ENCODE peak calls at places on chromosome 18, in eight cellular contexts. O is WERI-Rb-1, A is H1, Y is cardiac fibroblast, R is fibroblast of pulmonary artery, E is chondrocyte, K is kidney, D is tibial nerve. Z is an unnamed sample.

GRCh38 chr18:22465859-22466602 is 48.3 kb upstream of the CTAGE1 start:
- DNase-seq in D (peak), Y (peak), A (no peak), K (no peak), E (no peak), R (peak), O (no peak), Z (no peak)

GRCh38 chr18:35050004-35050623 is 8.9 kb downstream of the MAPRE2 start:
- DNase-seq in D (no peak), R (no peak), K (no peak), A (no peak), O (no peak), E (no peak), Y (peak), Z (no peak)

GRCh38 chr18:36295880-36296301 is 1.6 kb upstream of the FHOD3 start:
- DNase-seq in D (no peak), O (peak), E (no peak), Y (no peak), A (no peak), K (no peak), R (no peak), Z (no peak)

GRCh38 chr18:79507076-79507545 is 111.4 kb downstream of the NFATC1 start:
- DNase-seq in Y (peak), O (no peak), E (peak), A (no peak), R (peak), D (peak), K (peak), Z (peak)

GRCh38 chr18:14949800-14950415 is 201.9 kb downstream of the ANKRD30B start:
- DNase-seq in R (no peak), E (no peak), K (no peak), D (no peak), Y (no peak), A (no peak), O (no peak), Z (no peak)

GRCh38 chr18:12422936-12423335 is 15.2 kb downstream of the PRELID3A start:
- DNase-seq in Y (no peak), A (no peak), D (no peak), K (no peak), R (no peak), E (peak), O (peak), Z (no peak)

GRCh38 chr18:24915547-24915946 is 436.4 kb downstream of the ZNF521 start:
- DNase-seq in O (no peak), E (no peak), Y (no peak), K (no peak), A (no peak), R (peak), D (no peak), Z (no peak)

GRCh38 chr18:69447886-69448285 is 47.2 kb downstream of the DOK6 start:
- DNase-seq in R (no peak), O (no peak), A (no peak), Y (no peak), E (no peak), D (no peak), K (no peak), Z (no peak)

GRCh38 chr18:41818381-41819355 is 136.4 kb upstream of the PIK3C3 start:
- DNase-seq in K (no peak), R (no peak), O (no peak), D (no peak), A (no peak), E (no peak), Y (no peak), Z (no peak)

GRCh38 chr18:12369211-12369610 is 7.8 kb downstream of the AFG3L2 start:
- DNase-seq in R (no peak), A (no peak), E (no peak), K (no peak), D (no peak), Y (no peak), O (no peak), Z (no peak)

GRCh38 chr18:76145968-76146367 is 349.1 kb downstream of the ZNF516 start:
- DNase-seq in R (no peak), Y (no peak), A (no peak), E (no peak), O (no peak), D (no peak), K (no peak), Z (no peak)

GRCh38 chr18:31716362-31716761 is 32.0 kb upstream of the B4GALT6 start:
- DNase-seq in R (no peak), E (no peak), A (no peak), D (no peak), Y (no peak), O (no peak), K (no peak), Z (no peak)
- TF ChIP-seq CTCF in R (no peak), E (no peak), A (no peak), D (no peak), Y (no peak), O (no peak), K (no peak), Z (no peak)

DNA sequence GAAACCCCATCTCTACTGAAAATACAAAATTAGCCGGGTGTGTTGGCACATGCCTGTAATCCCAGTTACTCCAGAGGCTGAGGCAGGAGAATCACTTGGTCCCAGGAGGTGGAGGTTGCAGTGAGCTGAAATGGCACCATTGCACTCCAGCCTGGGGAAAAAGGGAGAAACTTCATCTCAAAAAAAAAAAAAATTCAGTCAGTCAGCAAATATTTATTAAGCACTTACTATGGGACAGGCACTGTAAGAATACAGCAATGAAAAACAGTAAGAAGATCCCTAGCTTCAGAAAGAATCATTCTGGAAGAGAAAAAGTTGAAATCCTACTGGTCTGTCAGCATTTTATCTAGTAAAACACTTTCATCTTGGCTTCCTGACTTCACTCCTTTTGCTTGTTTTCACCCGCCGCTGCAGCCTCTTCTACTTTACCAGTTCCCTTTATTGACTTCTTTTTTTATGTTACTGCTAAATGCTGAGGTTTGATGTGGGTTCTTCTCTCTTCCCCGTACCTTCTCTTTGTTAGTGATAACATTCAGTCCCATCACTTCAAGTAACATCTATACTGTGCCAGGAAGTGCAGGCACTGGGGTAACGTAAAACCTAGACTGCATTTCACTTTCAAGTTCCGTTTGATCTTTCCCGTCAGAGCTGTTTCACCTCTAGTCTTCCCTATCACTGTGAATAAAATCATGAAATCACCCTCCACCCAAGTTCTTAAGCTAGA is 10.8 kb upstream of the TAF4B start:
- DNase-seq in K (no peak), O (no peak), E (no peak), D (no peak), Y (no peak), A (no peak), R (no peak), Z (no peak)
- TF ChIP-seq CTCF in K (no peak), O (no peak), E (no peak), D (no peak), Y (no peak), A (no peak), R (no peak), Z (no peak)

DNA sequence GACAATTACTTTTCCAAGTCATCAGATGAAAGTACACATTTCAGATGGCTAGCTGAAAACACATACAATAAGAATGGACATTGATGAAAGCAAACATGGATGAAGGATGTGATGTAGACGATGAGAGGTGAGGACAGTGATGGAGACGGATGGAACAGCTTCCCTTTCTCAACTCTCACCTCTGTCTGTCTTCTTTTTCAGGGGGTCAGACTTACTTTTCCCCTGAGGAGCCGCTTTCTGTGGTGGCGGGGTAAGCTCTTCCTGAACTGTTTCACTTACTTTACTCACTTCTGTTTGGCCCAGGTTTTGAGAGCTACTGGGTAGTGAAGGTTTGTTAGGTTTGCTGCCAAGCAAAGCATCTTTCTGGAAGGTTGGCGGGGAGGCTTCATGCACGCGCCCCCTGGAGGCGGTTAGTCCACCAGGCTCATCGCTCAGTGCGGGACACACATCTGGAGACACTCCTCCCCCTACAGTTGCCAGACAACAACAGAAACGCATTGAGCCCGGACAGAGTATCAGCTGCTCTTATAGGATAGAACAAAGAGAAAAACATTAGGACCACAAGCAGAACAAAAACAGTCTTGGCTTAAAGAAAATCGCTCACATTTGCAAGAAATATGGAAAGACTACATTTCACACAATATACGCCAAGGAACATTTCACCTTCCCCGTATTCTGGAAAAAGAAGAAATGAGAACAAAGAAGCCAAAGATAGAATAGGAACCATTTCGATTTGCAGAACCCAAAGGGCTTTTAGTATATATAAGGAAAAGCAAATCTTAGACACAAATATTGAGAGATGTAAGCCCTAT is 90.5 kb downstream of the MYOM1 start:
- DNase-seq in A (peak), K (peak), E (no peak), D (peak), R (peak), Y (peak), O (peak), Z (peak)
- TF ChIP-seq CTCF in A (peak), K (peak), E (peak), D (peak), R (peak), Y (peak), O (peak), Z (peak)

DNA sequence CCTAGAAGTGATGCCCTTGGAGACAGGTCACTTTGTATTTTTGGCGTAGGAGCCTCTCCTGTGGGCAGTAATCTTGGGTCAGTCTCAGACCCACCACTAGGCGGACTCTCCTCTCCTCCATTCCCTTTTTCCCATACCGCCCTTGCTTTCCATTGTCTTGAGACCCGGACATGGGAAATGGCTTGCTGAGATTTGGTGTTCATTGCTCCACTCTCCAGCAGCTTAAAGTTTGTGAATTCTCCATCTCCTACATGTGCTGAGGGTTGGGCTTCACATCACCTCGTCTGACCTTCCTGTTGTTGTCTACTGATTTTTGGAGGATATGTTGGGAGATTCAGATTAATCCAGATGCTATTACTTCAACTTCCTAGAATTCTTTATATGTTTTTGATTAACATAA is 159.2 kb upstream of the RAB12 start:
- DNase-seq in E (no peak), R (peak), A (peak), Y (peak), O (peak), K (no peak), D (no peak), Z (no peak)
- TF ChIP-seq CTCF in E (peak), R (peak), A (peak), Y (peak), O (peak), K (no peak), D (no peak), Z (peak)

GRCh38 chr18:10304853-10305252 is 149.6 kb upstream of the APCDD1 start:
- DNase-seq in O (no peak), D (peak), E (no peak), K (no peak), A (no peak), Y (peak), R (peak), Z (no peak)
- TF ChIP-seq CTCF in O (no peak), D (no peak), E (no peak), K (no peak), A (no peak), Y (no peak), R (no peak), Z (no peak)

GRCh38 chr18:66874375-66874774 is 270.5 kb upstream of the CDH19 start:
- DNase-seq in A (no peak), E (no peak), Y (no peak), O (no peak), D (no peak), R (no peak), K (no peak), Z (no peak)

GRCh38 chr18:66873899-66874298 is 270.0 kb upstream of the CDH19 start:
- DNase-seq in Y (no peak), E (no peak), K (no peak), O (no peak), R (no peak), A (no peak), D (no peak), Z (no peak)

GRCh38 chr18:66874812-66875474 is 271.1 kb upstream of the CDH19 start:
- DNase-seq in E (no peak), A (no peak), K (no peak), Y (no peak), D (no peak), R (no peak), O (no peak), Z (no peak)

GRCh38 chr18:66867653-66868052 is 263.8 kb upstream of the CDH19 start:
- DNase-seq in Y (peak), D (no peak), O (no peak), K (no peak), R (no peak), E (no peak), A (no peak), Z (no peak)

GRCh38 chr18:66872277-66872676 is 268.4 kb upstream of the CDH19 start:
- DNase-seq in D (no peak), A (no peak), Y (peak), O (no peak), K (no peak), R (peak), E (no peak), Z (no peak)
- TF ChIP-seq CTCF in D (peak), A (peak), Y (no peak), O (no peak), K (no peak), R (peak), E (peak), Z (peak)

GRCh38 chr18:58558514-58558913 is 70.4 kb downstream of the ALPK2 start:
- DNase-seq in O (no peak), A (no peak), K (no peak), R (no peak), E (no peak), Y (no peak), D (no peak), Z (no peak)
- TF ChIP-seq CTCF in O (no peak), A (no peak), K (no peak), R (no peak), E (no peak), Y (no peak), D (no peak), Z (peak)

GRCh38 chr18:269480-270090 is 1.7 kb upstream of the THOC1 start:
- DNase-seq in Y (no peak), O (no peak), D (no peak), K (no peak), A (no peak), E (no peak), R (no peak), Z (no peak)
- TF ChIP-seq CTCF in Y (no peak), O (no peak), D (no peak), K (no peak), A (no peak), E (no peak), R (no peak), Z (no peak)

GRCh38 chr18:48605408-48605845 is 66.6 kb downstream of the CTIF start:
- DNase-seq in A (peak), D (no peak), R (peak), Y (no peak), E (no peak), K (peak), O (peak), Z (no peak)

GRCh38 chr18:48609114-48609513 is 70.3 kb downstream of the CTIF start:
- DNase-seq in R (no peak), D (no peak), E (peak), O (no peak), A (no peak), Y (no peak), K (peak), Z (no peak)

GRCh38 chr18:48609820-48610815 is 71.3 kb downstream of the CTIF start:
- DNase-seq in K (peak), E (peak), A (no peak), Y (no peak), D (no peak), O (no peak), R (no peak), Z (no peak)

GRCh38 chr18:48608581-48608980 is 69.8 kb downstream of the CTIF start:
- DNase-seq in O (no peak), D (no peak), R (no peak), A (no peak), K (peak), Y (no peak), E (no peak), Z (no peak)

GRCh38 chr18:48607049-48607984 is 68.5 kb downstream of the CTIF start:
- DNase-seq in R (peak), Y (peak), K (peak), A (no peak), O (no peak), D (peak), E (no peak), Z (no peak)
- TF ChIP-seq CTCF in R (no peak), Y (no peak), K (no peak), A (no peak), O (no peak), D (no peak), E (peak), Z (no peak)

Z was measured in type B pancreatic cell.